ENCODE peak calls at places on chromosomes 4 and X, in ten cellular contexts. R is heart right ventricle, P is psoas muscle, B is endothelial cell of umbilical vein, A is PC-3, V is tibial nerve, Y is cardiac muscle cell, H is IMR-90, D is breast epithelium, C is lower lobe of right lung. M is an unnamed sample.

GRCh38 chr4:54063737-54064316 is 578 bp downstream of the CHIC2 start:
- DNase-seq in R (peak; percentile 27), P (peak; percentile 71), B (peak; percentile 57), A (peak; percentile 27), V (no peak), Y (peak; percentile 34), H (no peak), D (peak; percentile 37), C (peak; percentile 72), M (peak; percentile 18)

GRCh38 chrX:110087485-110088356 is 84.8 kb downstream of the TMEM164 start:
- DNase-seq in R (no peak), P (peak; percentile 78), B (peak; percentile 74), A (peak; percentile 91), V (no peak), Y (no peak), H (peak; percentile 94), D (no peak), C (no peak), M (no peak)

GRCh38 chr4:27090406-27090805 is 229.8 kb downstream of the STIM2 start:
- DNase-seq in R (no peak), P (no peak), B (no peak), A (no peak), V (no peak), Y (no peak), H (no peak), D (no peak), C (no peak), M (no peak)

GRCh38 chr4:182881928-182882327 is 35.3 kb downstream of the DCTD start:
- DNase-seq in R (peak; percentile 20), P (no peak), B (no peak), A (no peak), V (peak; percentile 26), Y (no peak), H (no peak), D (no peak), C (no peak), M (no peak)

GRCh38 chr4:184649971-184650855 is 675 bp downstream of the PRIMPOL start:
- DNase-seq in R (no peak), P (no peak), B (peak; percentile 71), A (peak; percentile 14), V (no peak), Y (peak; percentile 47), H (peak; percentile 65), D (peak; percentile 25), C (no peak), M (peak; percentile 60)

GRCh38 chr4:80371046-80371445 is 35.5 kb downstream of the CFAP299 start:
- DNase-seq in R (no peak), P (no peak), B (no peak), A (no peak), V (no peak), Y (no peak), H (no peak), D (no peak), C (no peak), M (no peak)

GRCh38 chr4:138909605-138910004 is 106.0 kb upstream of the NOCT start:
- DNase-seq in R (no peak), P (no peak), B (no peak), A (no peak), V (no peak), Y (no peak), H (no peak), D (no peak), C (no peak), M (no peak)

GRCh38 chrX:149248073-149248625 is 257.0 kb downstream of the IDS start:
- DNase-seq in R (no peak), P (no peak), B (peak; percentile 1), A (no peak), V (no peak), Y (no peak), H (no peak), D (no peak), C (no peak), M (no peak)

GRCh38 chr4:80266902-80267380 is 477 bp downstream of the FGF5 start:
- DNase-seq in R (no peak), P (no peak), B (peak; percentile 15), A (peak; percentile 30), V (no peak), Y (peak; percentile 21), H (peak; percentile 59), D (no peak), C (no peak), M (peak; percentile 28)

DNA sequence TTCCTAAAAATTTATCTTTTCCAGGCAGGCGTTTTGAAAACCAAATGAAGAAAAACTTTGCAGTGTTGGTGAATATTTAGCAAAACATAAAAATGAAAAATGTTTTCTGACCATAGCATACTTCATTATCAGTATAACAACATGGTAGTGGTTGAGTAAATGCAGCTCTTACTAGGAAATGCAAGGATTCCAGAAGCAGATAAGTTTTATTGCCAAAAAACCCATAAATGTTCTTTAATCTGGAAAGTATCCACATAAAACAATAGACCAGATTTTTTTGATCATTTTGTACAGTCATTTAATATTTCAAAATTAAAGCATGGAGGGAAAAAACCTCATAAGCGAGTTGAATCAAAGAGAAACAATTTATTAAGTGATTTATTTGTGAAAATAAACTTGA is 136.9 kb upstream of the GUCY1A1 start:
- DNase-seq in R (no peak), P (no peak), B (no peak), A (peak; percentile 41), V (no peak), Y (no peak), H (no peak), D (no peak), C (no peak), M (no peak)
- H3K27ac ChIP-seq in R (no peak overlapping the region), P (no peak overlapping the region), B (no peak overlapping the region), A (peak overlapping the region; percentile 96), V (no peak overlapping the region), Y (no peak overlapping the region), H (no peak overlapping the region), D (no peak overlapping the region), C (no peak overlapping the region), M (no peak overlapping the region)

GRCh38 chr4:88138561-88138960 is 19.9 kb downstream of the ABCG2 start:
- DNase-seq in R (no peak), P (no peak), B (peak; percentile 64), A (peak; percentile 76), V (no peak), Y (no peak), H (peak; percentile 91), D (no peak), C (no peak), M (no peak)
- H3K27me3 ChIP-seq in R (no peaks in the 10 kb centered on the region), P (no peaks in the 10 kb centered on the region), B (no peaks in the 10 kb centered on the region), A (no peaks in the 10 kb centered on the region), V (no peaks in the 10 kb centered on the region), Y (no peaks in the 10 kb centered on the region), H (no peaks in the 10 kb centered on the region), D (no peaks in the 10 kb centered on the region), C (no peaks in the 10 kb centered on the region), M (no peaks in the 10 kb centered on the region)

GRCh38 chrX:101407748-101408529 is at the start of the genes GLA and HNRNPH2:
- DNase-seq in R (peak; percentile 92), P (peak; percentile 92), B (peak; percentile 98), A (peak; percentile 98), V (peak; percentile 87), Y (peak; percentile 92), H (peak; percentile 99), D (peak; percentile 96), C (peak; percentile 92), M (peak; percentile 88)
- TF ChIP-seq CTCF in R (no peak), P (no peak), B (no peak), A (no peak), V (no peak), Y (no peak), H (no peak), D (peak; percentile 19), C (no peak), M (no peak)

GRCh38 chr4:30744386-30744785 is 24.2 kb downstream of the PCDH7 start:
- DNase-seq in R (no peak), P (no peak), B (no peak), A (no peak), V (no peak), Y (no peak), H (no peak), D (no peak), C (no peak), M (no peak)

GRCh38 chr4:30746735-30747134 is 26.6 kb downstream of the PCDH7 start:
- DNase-seq in R (no peak), P (no peak), B (no peak), A (no peak), V (no peak), Y (no peak), H (no peak), D (no peak), C (no peak), M (no peak)

GRCh38 chr4:30743897-30744296 is 23.7 kb downstream of the PCDH7 start:
- DNase-seq in R (no peak), P (no peak), B (no peak), A (no peak), V (no peak), Y (no peak), H (no peak), D (no peak), C (no peak), M (no peak)

GRCh38 chr4:30744957-30745640 is 24.9 kb downstream of the PCDH7 start:
- DNase-seq in R (no peak), P (no peak), B (peak; percentile 51), A (no peak), V (no peak), Y (peak; percentile 59), H (no peak), D (no peak), C (no peak), M (no peak)
- H3K27ac ChIP-seq in R (peak overlapping the region; percentile 32), P (no peak overlapping the region), B (no peak overlapping the region), A (no peak overlapping the region), V (no peak overlapping the region), Y (peak overlapping the region; percentile 61), H (no peak overlapping the region), D (no peak overlapping the region), C (no peak overlapping the region), M (no peak overlapping the region)

GRCh38 chrX:41031256-41031967 is 53.8 kb upstream of the USP9X start:
- DNase-seq in R (no peak), P (no peak), B (no peak), A (no peak), V (no peak), Y (no peak), H (no peak), D (no peak), C (no peak), M (no peak)
- H3K27me3 ChIP-seq in R (no peaks in the 10 kb centered on the region), P (peaks cover 31% of the 10 kb centered on the region), B (no peaks in the 10 kb centered on the region), A (no peaks in the 10 kb centered on the region), V (no peaks in the 10 kb centered on the region), Y (no peaks in the 10 kb centered on the region), H (no peaks in the 10 kb centered on the region), D (peaks cover 67% of the 10 kb centered on the region), C (no peaks in the 10 kb centered on the region), M (peaks cover 19% of the 10 kb centered on the region)

DNA sequence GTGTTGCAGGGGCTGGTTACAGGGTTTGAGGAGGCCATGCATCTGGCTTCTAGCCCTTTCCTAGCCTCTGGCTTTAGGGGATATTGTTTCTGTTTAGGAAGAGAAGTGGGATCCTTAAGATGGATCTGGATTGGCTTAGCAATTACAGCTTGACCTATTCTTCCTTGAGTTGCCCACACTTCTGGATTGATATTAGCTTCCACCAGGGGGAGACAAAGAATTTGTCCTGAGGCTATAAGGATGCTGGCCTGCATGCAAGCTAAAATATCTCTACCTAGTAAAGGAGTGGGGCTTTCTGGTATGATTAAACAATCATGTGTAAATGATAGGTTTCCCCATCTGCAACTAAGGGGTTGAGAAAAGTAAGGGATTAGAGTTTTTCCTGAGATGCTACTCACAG is 117.2 kb downstream of the TEX13C start:
- DNase-seq in R (no peak), P (no peak), B (no peak), A (peak; percentile 50), V (no peak), Y (peak; percentile 47), H (no peak), D (no peak), C (no peak), M (no peak)
- TF ChIP-seq CTCF in R (no peak), P (no peak), B (no peak), A (peak; percentile 56), V (no peak), Y (no peak), H (peak; percentile 12), D (no peak), C (peak; percentile 26), M (peak; percentile 43)

GRCh38 chrX:11124094-11124493 is 13.0 kb downstream of the HCCS start:
- DNase-seq in R (no peak), P (no peak), B (no peak), A (no peak), V (no peak), Y (no peak), H (no peak), D (no peak), C (no peak), M (no peak)
- H3K27ac ChIP-seq in R (no peak overlapping the region), P (no peak overlapping the region), B (no peak overlapping the region), A (no peak overlapping the region), V (no peak overlapping the region), Y (no peak overlapping the region), H (no peak overlapping the region), D (no peak overlapping the region), C (no peak overlapping the region), M (no peak overlapping the region)

M was measured in WERI-Rb-1.